ENCODE peak calls at places on chromosomes 3 and 15, in eight cellular contexts. One of them, this sample, is unnamed. For H3K9me3, the result is how much of the 10 kb centered on the place peaks cover.

GRCh38 chr15:69388259-69388658 is 25.9 kb upstream of the KIF23 start:
- DNase-seq in keratinocyte: no peak
- DNase-seq in MM.1S: no peak
- DNase-seq in H9: no peak
- DNase-seq in neuronal stem cell: no peak
- DNase-seq in H1: no peak
- DNase-seq in GM12878: no peak
- DNase-seq in SK-N-SH: no peak
- DNase-seq in this sample: peak

GRCh38 chr3:141146979-141147470 is 84.6 kb upstream of the PXYLP1 start:
- DNase-seq in H1: no peak
- DNase-seq in H9: no peak
- DNase-seq in GM12878: no peak
- DNase-seq in MM.1S: no peak
- DNase-seq in keratinocyte: no peak
- DNase-seq in neuronal stem cell: no peak
- DNase-seq in SK-N-SH: no peak
- DNase-seq in this sample: no peak

GRCh38 chr3:126961191-126961790 is 21.6 kb upstream of the PLXNA1 start:
- DNase-seq in neuronal stem cell: no peak
- DNase-seq in keratinocyte: no peak
- DNase-seq in MM.1S: no peak
- DNase-seq in H9: no peak
- DNase-seq in SK-N-SH: no peak
- DNase-seq in H1: no peak
- DNase-seq in GM12878: no peak
- DNase-seq in this sample: peak

GRCh38 chr3:176867681-176868663 is 329.3 kb downstream of the TBL1XR1 start:
- DNase-seq in SK-N-SH: no peak
- DNase-seq in keratinocyte: no peak
- DNase-seq in H9: no peak
- DNase-seq in H1: no peak
- DNase-seq in GM12878: no peak
- DNase-seq in MM.1S: peak
- DNase-seq in neuronal stem cell: no peak
- DNase-seq in this sample: no peak

GRCh38 chr15:79516155-79516554 is 84.0 kb downstream of the MINAR1 start:
- DNase-seq in neuronal stem cell: no peak
- DNase-seq in keratinocyte: no peak
- DNase-seq in H9: peak
- DNase-seq in GM12878: no peak
- DNase-seq in SK-N-SH: no peak
- DNase-seq in MM.1S: no peak
- DNase-seq in H1: peak
- DNase-seq in this sample: no peak

GRCh38 chr15:34782901-34783300 is 12.4 kb downstream of the ACTC1 start:
- DNase-seq in neuronal stem cell: no peak
- DNase-seq in keratinocyte: no peak
- DNase-seq in SK-N-SH: no peak
- DNase-seq in GM12878: no peak
- DNase-seq in MM.1S: no peak
- DNase-seq in H1: no peak
- DNase-seq in H9: no peak
- DNase-seq in this sample: no peak

GRCh38 chr15:90986790-90987507 is 7.4 kb downstream of the PRC1 start:
- DNase-seq in MM.1S: peak
- DNase-seq in H1: no peak
- DNase-seq in GM12878: no peak
- DNase-seq in SK-N-SH: no peak
- DNase-seq in keratinocyte: no peak
- DNase-seq in neuronal stem cell: no peak
- DNase-seq in H9: no peak
- DNase-seq in this sample: no peak

GRCh38 chr3:82607391-82607790 is 845.9 kb upstream of the GBE1 start:
- DNase-seq in keratinocyte: no peak
- DNase-seq in SK-N-SH: no peak
- DNase-seq in MM.1S: no peak
- DNase-seq in neuronal stem cell: no peak
- DNase-seq in H1: no peak
- DNase-seq in H9: no peak
- DNase-seq in GM12878: no peak
- DNase-seq in this sample: no peak

GRCh38 chr15:49471733-49472132 is 48.7 kb downstream of the FGF7 start:
- DNase-seq in H9: no peak
- DNase-seq in GM12878: peak
- DNase-seq in SK-N-SH: no peak
- DNase-seq in MM.1S: peak
- DNase-seq in H1: no peak
- DNase-seq in keratinocyte: no peak
- DNase-seq in neuronal stem cell: no peak
- DNase-seq in this sample: no peak

GRCh38 chr3:116000315-116000714 is 377.0 kb downstream of the GAP43 start:
- DNase-seq in SK-N-SH: no peak
- DNase-seq in GM12878: peak
- DNase-seq in H1: no peak
- DNase-seq in MM.1S: peak
- DNase-seq in keratinocyte: peak
- DNase-seq in H9: no peak
- DNase-seq in neuronal stem cell: no peak
- DNase-seq in this sample: peak

GRCh38 chr3:186461141-186461540 is 83.0 kb downstream of the CRYGS start:
- DNase-seq in H1: no peak
- DNase-seq in SK-N-SH: no peak
- DNase-seq in keratinocyte: peak
- DNase-seq in neuronal stem cell: no peak
- DNase-seq in GM12878: no peak
- DNase-seq in H9: no peak
- DNase-seq in MM.1S: no peak
- DNase-seq in this sample: peak

GRCh38 chr3:133408961-133409360 is 9.1 kb downstream of the BFSP2 start:
- DNase-seq in MM.1S: no peak
- DNase-seq in H1: no peak
- DNase-seq in SK-N-SH: no peak
- DNase-seq in keratinocyte: no peak
- DNase-seq in GM12878: no peak
- DNase-seq in neuronal stem cell: no peak
- DNase-seq in H9: no peak
- DNase-seq in this sample: peak

GRCh38 chr3:43014990-43015389 is 35.9 kb downstream of the GASK1A start:
- DNase-seq in MM.1S: no peak
- DNase-seq in H9: no peak
- DNase-seq in GM12878: no peak
- DNase-seq in neuronal stem cell: no peak
- DNase-seq in SK-N-SH: no peak
- DNase-seq in keratinocyte: no peak
- DNase-seq in H1: no peak
- DNase-seq in this sample: no peak
- H3K9me3 ChIP-seq in MM.1S: under half
- H3K9me3 ChIP-seq in H9: under half
- H3K9me3 ChIP-seq in GM12878: under half
- H3K9me3 ChIP-seq in neuronal stem cell: under half
- H3K9me3 ChIP-seq in SK-N-SH: under half
- H3K9me3 ChIP-seq in keratinocyte: under half
- H3K9me3 ChIP-seq in H1: under half
- H3K9me3 ChIP-seq in this sample: under half

GRCh38 chr3:179806177-179806576 is 153.3 kb downstream of the USP13 start:
- DNase-seq in SK-N-SH: no peak
- DNase-seq in MM.1S: no peak
- DNase-seq in H9: no peak
- DNase-seq in neuronal stem cell: no peak
- DNase-seq in H1: no peak
- DNase-seq in GM12878: no peak
- DNase-seq in keratinocyte: no peak
- DNase-seq in this sample: peak

GRCh38 chr3:179807588-179807987 is 154.7 kb downstream of the USP13 start:
- DNase-seq in SK-N-SH: no peak
- DNase-seq in keratinocyte: no peak
- DNase-seq in GM12878: no peak
- DNase-seq in H9: no peak
- DNase-seq in neuronal stem cell: no peak
- DNase-seq in MM.1S: no peak
- DNase-seq in H1: no peak
- DNase-seq in this sample: no peak

GRCh38 chr3:179812096-179812382 is 159.2 kb downstream of the USP13 start:
- DNase-seq in neuronal stem cell: no peak
- DNase-seq in H9: no peak
- DNase-seq in SK-N-SH: no peak
- DNase-seq in MM.1S: no peak
- DNase-seq in GM12878: no peak
- DNase-seq in keratinocyte: no peak
- DNase-seq in H1: no peak
- DNase-seq in this sample: no peak

GRCh38 chr3:179809639-179810038 is 156.8 kb downstream of the USP13 start:
- DNase-seq in H1: no peak
- DNase-seq in MM.1S: no peak
- DNase-seq in neuronal stem cell: no peak
- DNase-seq in GM12878: no peak
- DNase-seq in keratinocyte: no peak
- DNase-seq in SK-N-SH: no peak
- DNase-seq in H9: no peak
- DNase-seq in this sample: no peak

GRCh38 chr3:179811321-179812095 is 158.7 kb downstream of the USP13 start:
- DNase-seq in SK-N-SH: peak
- DNase-seq in H9: peak
- DNase-seq in H1: no peak
- DNase-seq in MM.1S: peak
- DNase-seq in neuronal stem cell: peak
- DNase-seq in GM12878: peak
- DNase-seq in keratinocyte: peak
- DNase-seq in this sample: peak
- H3K9ac ChIP-seq in SK-N-SH: peak
- H3K9ac ChIP-seq in H9: no peak
- H3K9ac ChIP-seq in H1: no peak
- H3K9ac ChIP-seq in MM.1S: no peak
- H3K9ac ChIP-seq in neuronal stem cell: no peak
- H3K9ac ChIP-seq in GM12878: no peak
- H3K9ac ChIP-seq in keratinocyte: no peak
- H3K9ac ChIP-seq in this sample: peak

GRCh38 chr15:27867861-27868260 is 231.3 kb downstream of the OCA2 start:
- DNase-seq in H1: peak
- DNase-seq in SK-N-SH: no peak
- DNase-seq in keratinocyte: no peak
- DNase-seq in GM12878: no peak
- DNase-seq in MM.1S: no peak
- DNase-seq in H9: no peak
- DNase-seq in neuronal stem cell: no peak
- DNase-seq in this sample: no peak
- H3K9me3 ChIP-seq in H1: under half
- H3K9me3 ChIP-seq in SK-N-SH: under half
- H3K9me3 ChIP-seq in keratinocyte: under half
- H3K9me3 ChIP-seq in GM12878: under half
- H3K9me3 ChIP-seq in MM.1S: under half
- H3K9me3 ChIP-seq in H9: under half
- H3K9me3 ChIP-seq in neuronal stem cell: under half
- H3K9me3 ChIP-seq in this sample: under half

DNA sequence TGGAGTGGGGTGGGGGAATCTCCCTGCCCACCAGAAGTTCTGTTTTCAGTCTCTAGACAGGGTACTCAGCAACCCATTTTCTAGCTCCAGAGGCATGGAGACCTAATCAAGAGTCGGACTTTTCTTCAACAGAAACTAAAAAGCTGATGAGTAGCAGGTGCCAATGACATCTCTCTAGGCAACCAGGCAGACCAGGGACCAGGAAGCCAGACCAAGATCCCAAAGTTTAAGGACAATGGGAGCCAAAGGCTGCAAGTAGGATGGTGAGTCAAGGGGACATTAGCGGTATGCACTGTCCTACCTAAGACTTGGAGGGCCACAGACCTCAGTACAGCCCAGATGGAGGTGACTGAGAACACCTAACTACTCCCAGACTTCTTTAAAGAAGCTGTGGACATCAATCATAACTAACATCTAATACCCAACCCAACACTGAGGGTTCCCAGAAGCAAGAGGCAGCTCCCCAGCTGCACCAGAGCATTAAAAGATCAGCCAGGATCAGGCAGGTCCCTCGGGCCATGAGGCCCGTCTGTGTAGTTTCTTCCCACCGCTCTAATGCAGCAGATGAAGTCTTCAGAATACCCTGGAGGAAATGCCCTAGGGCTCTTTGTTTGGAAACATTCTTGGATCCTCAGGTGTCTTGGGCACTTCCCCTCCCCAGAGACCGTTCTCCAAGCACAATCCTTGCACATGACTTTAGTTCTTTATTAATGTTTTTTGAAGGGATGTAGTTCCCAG is 979 bp downstream of the CCDC71 start:
- DNase-seq in H9: no peak
- DNase-seq in SK-N-SH: peak
- DNase-seq in neuronal stem cell: no peak
- DNase-seq in keratinocyte: no peak
- DNase-seq in H1: no peak
- DNase-seq in MM.1S: no peak
- DNase-seq in GM12878: no peak
- DNase-seq in this sample: peak
- H3K9ac ChIP-seq in H9: peak
- H3K9ac ChIP-seq in SK-N-SH: peak
- H3K9ac ChIP-seq in neuronal stem cell: no peak
- H3K9ac ChIP-seq in keratinocyte: peak
- H3K9ac ChIP-seq in H1: peak
- H3K9ac ChIP-seq in MM.1S: peak
- H3K9ac ChIP-seq in GM12878: peak
- H3K9ac ChIP-seq in this sample: peak

DNA sequence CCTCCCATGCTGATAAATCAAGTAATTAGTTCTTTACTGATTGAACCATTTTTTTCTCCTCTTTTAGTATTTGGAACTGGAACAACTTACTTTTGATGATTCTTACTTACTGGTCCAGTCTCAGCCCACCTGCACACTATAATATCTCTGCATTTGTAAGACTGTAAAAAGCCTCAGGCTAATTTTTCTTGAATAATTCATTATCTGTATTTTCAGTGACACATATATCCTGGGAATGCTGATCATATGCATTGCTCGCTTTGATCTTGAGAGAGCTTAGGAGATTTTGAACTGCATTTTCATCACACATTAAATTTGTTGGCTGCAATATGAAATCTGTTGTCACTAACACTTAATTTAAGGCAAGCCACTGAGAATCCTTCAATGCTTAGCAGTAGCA is 760.6 kb downstream of the EDEM1 start:
- DNase-seq in MM.1S: no peak
- DNase-seq in H9: no peak
- DNase-seq in keratinocyte: no peak
- DNase-seq in SK-N-SH: no peak
- DNase-seq in GM12878: no peak
- DNase-seq in neuronal stem cell: no peak
- DNase-seq in H1: no peak
- DNase-seq in this sample: no peak
- H3K9me3 ChIP-seq in MM.1S: under half
- H3K9me3 ChIP-seq in H9: under half
- H3K9me3 ChIP-seq in keratinocyte: under half
- H3K9me3 ChIP-seq in SK-N-SH: under half
- H3K9me3 ChIP-seq in GM12878: under half
- H3K9me3 ChIP-seq in neuronal stem cell: under half
- H3K9me3 ChIP-seq in H1: under half
- H3K9me3 ChIP-seq in this sample: under half

DNA sequence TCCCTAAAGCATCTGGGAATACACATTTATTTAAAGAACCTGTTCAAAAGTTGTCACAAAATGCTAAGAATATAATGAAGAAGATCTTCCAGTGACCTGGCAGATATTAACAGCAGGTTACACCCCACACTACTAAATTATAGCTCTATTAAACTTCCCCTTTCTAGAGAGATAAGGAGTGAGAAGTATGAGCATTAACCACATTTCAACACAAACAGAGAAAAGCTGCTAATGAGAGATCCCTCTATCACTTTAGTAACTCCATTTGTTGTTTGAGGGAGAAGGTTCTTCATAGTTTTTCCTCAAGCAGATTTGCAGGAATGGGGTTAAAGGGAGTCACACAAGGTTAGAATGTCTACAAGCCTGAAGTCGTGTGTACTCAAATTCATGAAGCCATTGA is 3.6 kb downstream of the COL8A1 start:
- DNase-seq in neuronal stem cell: no peak
- DNase-seq in SK-N-SH: no peak
- DNase-seq in H1: no peak
- DNase-seq in GM12878: no peak
- DNase-seq in H9: no peak
- DNase-seq in keratinocyte: no peak
- DNase-seq in MM.1S: no peak
- DNase-seq in this sample: no peak
- H3K9ac ChIP-seq in neuronal stem cell: no peak
- H3K9ac ChIP-seq in SK-N-SH: no peak
- H3K9ac ChIP-seq in H1: no peak
- H3K9ac ChIP-seq in GM12878: no peak
- H3K9ac ChIP-seq in H9: no peak
- H3K9ac ChIP-seq in keratinocyte: no peak
- H3K9ac ChIP-seq in MM.1S: no peak
- H3K9ac ChIP-seq in this sample: no peak